ENCODE peak calls at places on chromosome 1, in ten cellular contexts. One of them, this sample, is unnamed.

GRCh38 chr1:15188145-15188544 is 34.6 kb downstream of the TMEM51 start:
- DNase-seq in astrocyte of the spinal cord: no peak
- DNase-seq in stimulated activated CD8-positive, alpha-beta memory T cell treated with anti-CD3 and anti-CD28 coated beads, Interleukin-2, amount 100 ng/mL, for 48 hours: no peak
- DNase-seq in GM20000: no peak
- DNase-seq in AG09309: no peak
- DNase-seq in NCI-H774: no peak
- DNase-seq in SHP77: no peak
- DNase-seq in NCI-H1092 treated with DMSO at 0.1 percent for 48 hours: no peak
- DNase-seq in PC-3: no peak
- DNase-seq in T-cell: no peak
- DNase-seq in this sample: no peak

GRCh38 chr1:248730507-248731335 is 24.8 kb downstream of the LYPD8 start:
- DNase-seq in astrocyte of the spinal cord: no peak
- DNase-seq in stimulated activated CD8-positive, alpha-beta memory T cell treated with anti-CD3 and anti-CD28 coated beads, Interleukin-2, amount 100 ng/mL, for 48 hours: no peak
- DNase-seq in GM20000: no peak
- DNase-seq in AG09309: peak; percentile 21
- DNase-seq in NCI-H774: no peak
- DNase-seq in SHP77: no peak
- DNase-seq in NCI-H1092 treated with DMSO at 0.1 percent for 48 hours: no peak
- DNase-seq in PC-3: no peak
- DNase-seq in T-cell: no peak
- DNase-seq in this sample: no peak

GRCh38 chr1:89576016-89576415 is 51.4 kb downstream of the LRRC8B start:
- DNase-seq in astrocyte of the spinal cord: no peak
- DNase-seq in stimulated activated CD8-positive, alpha-beta memory T cell treated with anti-CD3 and anti-CD28 coated beads, Interleukin-2, amount 100 ng/mL, for 48 hours: no peak
- DNase-seq in GM20000: no peak
- DNase-seq in AG09309: no peak
- DNase-seq in NCI-H774: no peak
- DNase-seq in SHP77: no peak
- DNase-seq in NCI-H1092 treated with DMSO at 0.1 percent for 48 hours: no peak
- DNase-seq in PC-3: no peak
- DNase-seq in T-cell: no peak
- DNase-seq in this sample: no peak

GRCh38 chr1:9842781-9843575 is 19.2 kb upstream of the CLSTN1 start:
- DNase-seq in astrocyte of the spinal cord: peak; percentile 13
- DNase-seq in stimulated activated CD8-positive, alpha-beta memory T cell treated with anti-CD3 and anti-CD28 coated beads, Interleukin-2, amount 100 ng/mL, for 48 hours: no peak
- DNase-seq in GM20000: no peak
- DNase-seq in AG09309: no peak
- DNase-seq in NCI-H774: no peak
- DNase-seq in SHP77: peak; percentile 11
- DNase-seq in NCI-H1092 treated with DMSO at 0.1 percent for 48 hours: peak; percentile 66
- DNase-seq in PC-3: peak; percentile 74
- DNase-seq in T-cell: no peak
- DNase-seq in this sample: no peak

GRCh38 chr1:209652873-209653401 is 712 bp upstream of the LAMB3 start:
- DNase-seq in astrocyte of the spinal cord: peak; percentile 90
- DNase-seq in stimulated activated CD8-positive, alpha-beta memory T cell treated with anti-CD3 and anti-CD28 coated beads, Interleukin-2, amount 100 ng/mL, for 48 hours: peak; percentile 51
- DNase-seq in GM20000: no peak
- DNase-seq in AG09309: no peak
- DNase-seq in NCI-H774: peak; percentile 54
- DNase-seq in SHP77: no peak
- DNase-seq in NCI-H1092 treated with DMSO at 0.1 percent for 48 hours: no peak
- DNase-seq in PC-3: peak; percentile 100
- DNase-seq in T-cell: no peak
- DNase-seq in this sample: no peak

GRCh38 chr1:183273300-183273699 is 87.2 kb downstream of the LAMC2 start:
- DNase-seq in astrocyte of the spinal cord: no peak
- DNase-seq in stimulated activated CD8-positive, alpha-beta memory T cell treated with anti-CD3 and anti-CD28 coated beads, Interleukin-2, amount 100 ng/mL, for 48 hours: no peak
- DNase-seq in GM20000: no peak
- DNase-seq in AG09309: no peak
- DNase-seq in NCI-H774: no peak
- DNase-seq in SHP77: no peak
- DNase-seq in NCI-H1092 treated with DMSO at 0.1 percent for 48 hours: no peak
- DNase-seq in PC-3: peak; percentile 34
- DNase-seq in T-cell: no peak
- DNase-seq in this sample: no peak

GRCh38 chr1:66395202-66396061 is 138.5 kb upstream of the SGIP1 start:
- DNase-seq in astrocyte of the spinal cord: no peak
- DNase-seq in stimulated activated CD8-positive, alpha-beta memory T cell treated with anti-CD3 and anti-CD28 coated beads, Interleukin-2, amount 100 ng/mL, for 48 hours: no peak
- DNase-seq in GM20000: no peak
- DNase-seq in AG09309: no peak
- DNase-seq in NCI-H774: no peak
- DNase-seq in SHP77: no peak
- DNase-seq in NCI-H1092 treated with DMSO at 0.1 percent for 48 hours: no peak
- DNase-seq in PC-3: no peak
- DNase-seq in T-cell: no peak
- DNase-seq in this sample: peak; percentile 60

GRCh38 chr1:27542463-27543273 is 52.7 kb upstream of the WASF2 start:
- DNase-seq in astrocyte of the spinal cord: peak; percentile 64
- DNase-seq in stimulated activated CD8-positive, alpha-beta memory T cell treated with anti-CD3 and anti-CD28 coated beads, Interleukin-2, amount 100 ng/mL, for 48 hours: no peak
- DNase-seq in GM20000: no peak
- DNase-seq in AG09309: no peak
- DNase-seq in NCI-H774: peak; percentile 31
- DNase-seq in SHP77: peak; percentile 40
- DNase-seq in NCI-H1092 treated with DMSO at 0.1 percent for 48 hours: no peak
- DNase-seq in PC-3: peak; percentile 99
- DNase-seq in T-cell: no peak
- DNase-seq in this sample: no peak

GRCh38 chr1:10908266-10908665 is 104.2 kb upstream of the TARDBP start:
- DNase-seq in astrocyte of the spinal cord: no peak
- DNase-seq in stimulated activated CD8-positive, alpha-beta memory T cell treated with anti-CD3 and anti-CD28 coated beads, Interleukin-2, amount 100 ng/mL, for 48 hours: no peak
- DNase-seq in GM20000: no peak
- DNase-seq in AG09309: no peak
- DNase-seq in NCI-H774: no peak
- DNase-seq in SHP77: no peak
- DNase-seq in NCI-H1092 treated with DMSO at 0.1 percent for 48 hours: no peak
- DNase-seq in PC-3: no peak
- DNase-seq in T-cell: no peak
- DNase-seq in this sample: no peak

GRCh38 chr1:18948913-18949688 is 7.4 kb downstream of the IFFO2 start:
- DNase-seq in astrocyte of the spinal cord: peak; percentile 68
- DNase-seq in stimulated activated CD8-positive, alpha-beta memory T cell treated with anti-CD3 and anti-CD28 coated beads, Interleukin-2, amount 100 ng/mL, for 48 hours: no peak
- DNase-seq in GM20000: no peak
- DNase-seq in AG09309: no peak
- DNase-seq in NCI-H774: no peak
- DNase-seq in SHP77: no peak
- DNase-seq in NCI-H1092 treated with DMSO at 0.1 percent for 48 hours: no peak
- DNase-seq in PC-3: no peak
- DNase-seq in T-cell: no peak
- DNase-seq in this sample: no peak